ENCODE peak calls at places on chromosomes 4 and X, in five cellular contexts. C, J, I, F and V are unnamed samples.

GRCh38 chr4:56668267-56668666 is 12.8 kb downstream of the HOPX start:
- DNase-seq in C (no peak), J (no peak), I (no peak), F (peak), V (no peak)

GRCh38 chr4:181796502-181796901 is 446.7 kb upstream of the TENM3 start:
- DNase-seq in C (peak), J (peak), I (no peak), F (no peak), V (peak)

GRCh38 chr4:113637363-113637762 is 124.2 kb downstream of the CAMK2D start:
- DNase-seq in C (no peak), J (peak), I (peak), F (no peak), V (no peak)

GRCh38 chrX:137792214-137792613 is 226.3 kb downstream of the ZIC3 start:
- DNase-seq in C (no peak), J (no peak), I (no peak), F (no peak), V (no peak)

GRCh38 chr4:131337956-131338355 is 1811.1 kb upstream of the PCDH10 start:
- DNase-seq in C (no peak), J (no peak), I (no peak), F (no peak), V (no peak)

GRCh38 chr4:150082241-150082640 is 4.0 kb downstream of the DCLK2 start:
- DNase-seq in C (no peak), J (no peak), I (no peak), F (no peak), V (no peak)

GRCh38 chr4:5874811-5875465 is 17.9 kb downstream of the CRMP1 start:
- DNase-seq in C (no peak), J (peak), I (peak), F (no peak), V (peak)

GRCh38 chr4:151801547-151802516 is 41.0 kb upstream of the GATB start:
- DNase-seq in C (peak), J (peak), I (peak), F (peak), V (no peak)

GRCh38 chrX:46180258-46180687 is 364.9 kb downstream of the ZNF674 start:
- DNase-seq in C (peak), J (peak), I (no peak), F (peak), V (no peak)

GRCh38 chr4:132770776-132771175 is 378.3 kb upstream of the PCDH10 start:
- DNase-seq in C (no peak), J (no peak), I (no peak), F (no peak), V (no peak)

GRCh38 chrX:155061770-155062169 is 9.2 kb downstream of the CMC4 start:
- DNase-seq in C (no peak), J (no peak), I (no peak), F (no peak), V (no peak)

GRCh38 chrX:13087322-13088154 is 43.1 kb upstream of the FAM9C start:
- DNase-seq in C (peak), J (no peak), I (no peak), F (peak), V (peak)

GRCh38 chr4:173529505-173530325 is at the start of gene HAND2:
- DNase-seq in C (no peak), J (peak), I (no peak), F (no peak), V (no peak)

GRCh38 chr4:185110375-185110823 is 32.7 kb upstream of the SLC25A4 start:
- DNase-seq in C (no peak), J (no peak), I (no peak), F (peak), V (no peak)

GRCh38 chrX:38817004-38817703 is 15.9 kb downstream of the MID1IP1 start:
- DNase-seq in C (peak), J (peak), I (no peak), F (peak), V (no peak)

DNA sequence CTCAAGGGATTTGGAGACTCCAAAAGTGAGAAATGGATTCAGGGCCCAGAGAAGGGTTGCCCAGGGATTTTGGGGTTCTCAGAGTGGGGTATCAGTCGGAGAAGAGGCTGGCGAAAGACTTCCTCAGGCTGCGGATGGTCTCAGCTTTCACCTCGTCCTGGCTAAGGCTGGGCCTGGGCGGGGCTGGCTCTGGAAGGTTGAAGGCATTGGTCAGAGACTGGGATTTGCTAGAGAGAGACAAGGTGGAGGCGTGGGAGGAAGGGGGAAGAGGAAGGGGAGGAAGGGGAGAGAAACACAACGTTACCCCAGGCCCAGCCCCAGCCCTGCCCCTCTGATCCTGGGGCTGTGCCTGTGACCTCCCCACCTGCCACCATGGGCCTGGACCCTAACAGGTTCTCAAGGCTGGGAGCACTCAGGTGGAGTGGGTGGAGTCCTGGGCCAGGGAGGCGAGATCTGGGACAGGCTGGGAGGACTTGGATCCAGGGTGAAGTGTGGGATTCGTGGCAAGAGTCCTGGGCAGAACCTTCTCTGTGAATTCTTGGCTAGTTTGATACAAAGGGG is 9.4 kb upstream of the TIMP1 start:
- DNase-seq in C (no peak), J (no peak), I (no peak), F (no peak), V (no peak)
- H3K27ac ChIP-seq in C (no peak), J (peak), I (peak), F (no peak), V (peak)

GRCh38 chr4:24372341-24372740 is 212.0 kb downstream of the DHX15 start:
- DNase-seq in C (no peak), J (no peak), I (no peak), F (no peak), V (no peak)
- H3K27ac ChIP-seq in C (no peak), J (no peak), I (no peak), F (no peak), V (no peak)

GRCh38 chrX:20487227-20487626 is 220.5 kb upstream of the RPS6KA3 start:
- DNase-seq in C (peak), J (peak), I (no peak), F (no peak), V (peak)
- H3K27ac ChIP-seq in C (no peak), J (no peak), I (no peak), F (no peak), V (no peak)

GRCh38 chr4:7441201-7441600 is 6.5 kb upstream of the PSAPL1 start:
- DNase-seq in C (no peak), J (no peak), I (no peak), F (no peak), V (no peak)
- H3K27ac ChIP-seq in C (no peak), J (no peak), I (no peak), F (no peak), V (no peak)